ENCODE peak calls at places on chromosomes 6 and 20, in ten cellular contexts. Y, N, R, C, T, A, M, G, E and U are unnamed samples.

GRCh38 chr6:170416959-170417606 is 110.5 kb downstream of the FAM120B start:
- DNase-seq in Y (no peak), N (no peak), R (no peak), C (no peak), T (no peak), A (no peak), M (no peak), G (no peak), E (no peak), U (no peak)

GRCh38 chr20:17731233-17731632 is 31.5 kb downstream of the BANF2 start:
- DNase-seq in Y (no peak), N (no peak), R (no peak), C (no peak), T (no peak), A (no peak), M (no peak), G (no peak), E (no peak), U (no peak)

GRCh38 chr20:438581-439469 is 23.5 kb downstream of the TBC1D20 start:
- DNase-seq in Y (no peak), N (no peak), R (no peak), C (peak), T (no peak), A (peak), M (peak), G (peak), E (no peak), U (no peak)

GRCh38 chr20:10665027-10665561 is 8.7 kb downstream of the JAG1 start:
- DNase-seq in Y (no peak), N (no peak), R (no peak), C (no peak), T (no peak), A (no peak), M (no peak), G (no peak), E (no peak), U (no peak)

GRCh38 chr20:59391975-59392374 is 91.6 kb downstream of the EDN3 start:
- DNase-seq in Y (no peak), N (no peak), R (no peak), C (no peak), T (no peak), A (no peak), M (no peak), G (no peak), E (no peak), U (no peak)

GRCh38 chr6:139449611-139450000 is 75.2 kb upstream of the CITED2 start:
- DNase-seq in Y (no peak), N (no peak), R (no peak), C (no peak), T (no peak), A (no peak), M (no peak), G (no peak), E (no peak), U (no peak)

GRCh38 chr20:62951143-62951895 is 1.2 kb upstream of the SLC17A9 start:
- DNase-seq in Y (no peak), N (no peak), R (no peak), C (no peak), T (no peak), A (no peak), M (no peak), G (no peak), E (no peak), U (no peak)

GRCh38 chr6:147738516-147739187 is 230.2 kb downstream of the SAMD5 start:
- DNase-seq in Y (no peak), N (no peak), R (peak), C (no peak), T (peak), A (no peak), M (no peak), G (no peak), E (no peak), U (no peak)

GRCh38 chr20:49712118-49712517 is 1.6 kb downstream of the B4GALT5 start:
- DNase-seq in Y (no peak), N (no peak), R (no peak), C (no peak), T (no peak), A (no peak), M (no peak), G (no peak), E (no peak), U (no peak)

GRCh38 chr6:170289108-170289931 is 1.6 kb downstream of the DLL1 start:
- DNase-seq in Y (no peak), N (no peak), R (no peak), C (no peak), T (no peak), A (no peak), M (no peak), G (no peak), E (no peak), U (no peak)

GRCh38 chr6:100415780-100416179 is 48.9 kb downstream of the SIM1 start:
- DNase-seq in Y (no peak), N (no peak), R (no peak), C (no peak), T (no peak), A (no peak), M (no peak), G (no peak), E (no peak), U (no peak)

GRCh38 chr6:105310371-105310770 is 92.5 kb downstream of the PREP start:
- DNase-seq in Y (no peak), N (no peak), R (no peak), C (no peak), T (no peak), A (no peak), M (no peak), G (no peak), E (no peak), U (peak)

GRCh38 chr6:37657117-37657886 is 40.4 kb downstream of the MDGA1 start:
- DNase-seq in Y (no peak), N (peak), R (no peak), C (no peak), T (no peak), A (no peak), M (no peak), G (no peak), E (no peak), U (peak)

GRCh38 chr20:37350655-37351574 is 5.0 kb downstream of the SRC start:
- DNase-seq in Y (no peak), N (no peak), R (no peak), C (no peak), T (no peak), A (no peak), M (no peak), G (no peak), E (no peak), U (no peak)

GRCh38 chr6:104642871-104643270 is 216.8 kb downstream of the HACE1 start:
- DNase-seq in Y (no peak), N (no peak), R (no peak), C (no peak), T (no peak), A (no peak), M (no peak), G (no peak), E (no peak), U (no peak)

GRCh38 chr6:114096553-114097172 is 125.7 kb upstream of the HDAC2 start:
- DNase-seq in Y (no peak), N (peak), R (no peak), C (no peak), T (peak), A (no peak), M (no peak), G (no peak), E (no peak), U (peak)

GRCh38 chr6:40550096-40550731 is 37.0 kb downstream of the LRFN2 start:
- DNase-seq in Y (no peak), N (peak), R (peak), C (no peak), T (peak), A (no peak), M (no peak), G (peak), E (no peak), U (peak)

GRCh38 chr6:90288404-90288803 is 8.2 kb downstream of the BACH2 start:
- DNase-seq in Y (no peak), N (no peak), R (no peak), C (no peak), T (peak), A (no peak), M (no peak), G (no peak), E (no peak), U (no peak)